ENCODE peak calls at places on chromosomes 1 and 21, in nine cellular contexts. U is H1, W is stomach, X is transverse colon, D is sigmoid colon, I is ovary, C is SK-N-SH, K is esophagus muscularis mucosa, L is GM12878. Z is an unnamed sample. For H3K36me3, the result is how much of the 10 kb centered on the place peaks cover.

GRCh38 chr1:243984788-243985187 is 66.3 kb upstream of the ZBTB18 start:
- DNase-seq in X (no peak), C (no peak), K (peak), W (no peak), L (no peak), D (no peak), U (peak), I (no peak), Z (no peak)

GRCh38 chr1:10659218-10659617 is 137.2 kb downstream of the CASZ1 start:
- DNase-seq in X (no peak), U (no peak), I (no peak), W (no peak), C (no peak), L (no peak), K (no peak), D (no peak), Z (no peak)

GRCh38 chr1:10665930-10666850 is 130.3 kb downstream of the CASZ1 start:
- DNase-seq in D (peak), K (no peak), X (peak), I (no peak), C (no peak), W (peak), U (no peak), L (no peak), Z (no peak)

GRCh38 chr1:54614558-54614957 is 8.8 kb downstream of the FAM151A start:
- DNase-seq in U (no peak), C (no peak), L (no peak), I (no peak), X (no peak), D (peak), W (no peak), K (no peak), Z (no peak)

GRCh38 chr1:77282187-77282865 is 507 bp downstream of the AK5 start:
- DNase-seq in X (no peak), W (no peak), L (no peak), I (no peak), C (no peak), K (no peak), D (no peak), U (peak), Z (peak)

GRCh38 chr21:38953516-38953915 is 147.8 kb downstream of the ETS2 start:
- DNase-seq in X (no peak), L (no peak), K (no peak), W (no peak), U (no peak), C (no peak), D (no peak), I (no peak), Z (no peak)

GRCh38 chr1:50175711-50176562 is 67.2 kb downstream of the ELAVL4 start:
- DNase-seq in C (no peak), D (no peak), L (no peak), U (no peak), K (no peak), W (no peak), X (no peak), I (no peak), Z (no peak)

GRCh38 chr1:66575739-66576138 is 41.8 kb downstream of the SGIP1 start:
- DNase-seq in I (no peak), K (no peak), X (no peak), W (no peak), D (peak), C (peak), U (no peak), L (no peak), Z (no peak)

GRCh38 chr1:12540580-12541273 is 77.3 kb downstream of the DHRS3 start:
- DNase-seq in X (no peak), L (no peak), C (no peak), I (peak), D (peak), K (peak), W (no peak), U (no peak), Z (no peak)

GRCh38 chr1:244497805-244498204 is 36.7 kb downstream of the CATSPERE start:
- DNase-seq in I (no peak), W (no peak), D (no peak), U (no peak), L (no peak), K (no peak), X (no peak), C (no peak), Z (no peak)

GRCh38 chr1:236963920-236964319 is 40.3 kb downstream of the MT1HL1 start:
- DNase-seq in K (no peak), W (no peak), L (no peak), D (no peak), X (no peak), U (no peak), C (no peak), I (no peak), Z (no peak)

GRCh38 chr1:24149854-24150227 is 6.9 kb upstream of the IL22RA1 start:
- DNase-seq in C (no peak), W (peak), I (no peak), X (peak), L (no peak), D (no peak), K (no peak), U (no peak), Z (no peak)

GRCh38 chr21:40051801-40052200 is 184.6 kb downstream of the PCP4 start:
- DNase-seq in L (no peak), W (no peak), U (no peak), I (no peak), X (no peak), K (no peak), C (no peak), D (no peak), Z (no peak)

GRCh38 chr1:231702804-231703203 is 76.2 kb downstream of the DISC1 start:
- DNase-seq in C (no peak), U (no peak), X (no peak), K (no peak), L (no peak), I (no peak), W (no peak), D (no peak), Z (no peak)

GRCh38 chr1:172673761-172674160 is 14.9 kb downstream of the FASLG start:
- DNase-seq in I (no peak), D (no peak), L (no peak), X (no peak), W (no peak), K (no peak), C (no peak), U (no peak), Z (no peak)

GRCh38 chr1:83860506-83861221 is 138.3 kb downstream of the TTLL7 start:
- DNase-seq in X (peak), D (peak), K (no peak), C (no peak), W (peak), L (no peak), I (peak), U (peak), Z (peak)

GRCh38 chr1:51690285-51690961 is 73.5 kb downstream of the OSBPL9 start:
- DNase-seq in C (no peak), W (no peak), I (no peak), L (no peak), D (no peak), K (no peak), X (no peak), U (no peak), Z (no peak)

GRCh38 chr1:183025782-183026774 is 2.9 kb downstream of the LAMC1 start:
- DNase-seq in K (no peak), I (no peak), L (peak), X (no peak), C (no peak), U (no peak), D (no peak), W (no peak), Z (no peak)

GRCh38 chr1:10368194-10368593 is 30.7 kb upstream of the PGD start:
- DNase-seq in C (no peak), W (no peak), U (no peak), K (no peak), D (no peak), L (no peak), X (no peak), I (no peak), Z (no peak)

GRCh38 chr1:30764396-30764795 is 6.8 kb upstream of the LAPTM5 start:
- DNase-seq in X (no peak), W (no peak), L (no peak), I (no peak), K (no peak), D (no peak), C (no peak), U (no peak), Z (no peak)
- H3K36me3 ChIP-seq in X (under half), W (under half), L (under half), I (under half), K (under half), D (under half), C (under half), U (under half), Z (under half)

GRCh38 chr1:92619466-92620189 is 132.9 kb upstream of the GFI1 start:
- DNase-seq in C (no peak), K (no peak), U (no peak), X (no peak), L (no peak), W (no peak), I (no peak), D (no peak), Z (no peak)

DNA sequence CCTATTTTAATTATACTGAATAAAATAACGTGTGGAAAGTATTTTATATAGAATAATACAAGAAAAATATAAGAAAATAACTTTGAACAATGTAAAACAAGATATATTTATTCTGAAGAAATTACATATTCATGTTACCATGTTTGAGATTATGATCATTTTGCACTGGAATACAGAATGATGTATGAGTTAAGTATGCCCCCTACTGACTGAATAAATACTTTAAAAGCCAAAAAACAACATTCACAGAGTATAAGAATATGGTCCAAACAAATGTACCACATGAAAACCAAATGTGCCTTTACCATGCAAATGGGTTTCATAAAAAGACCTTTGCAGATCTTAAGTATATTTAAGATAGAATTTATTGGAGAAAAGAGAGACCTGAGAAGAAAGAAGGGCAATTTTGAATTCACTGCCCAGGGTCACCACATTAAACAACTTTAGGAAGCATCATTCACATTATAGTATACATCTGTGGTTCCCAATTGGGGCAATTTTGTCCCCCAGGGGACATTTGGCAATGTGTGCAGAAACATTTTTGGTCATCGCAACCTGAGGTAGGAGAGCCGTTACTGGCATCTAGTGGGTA is 136.6 kb upstream of the GFI1 start:
- DNase-seq in K (no peak), I (no peak), L (no peak), C (peak), X (no peak), W (no peak), D (no peak), U (no peak), Z (no peak)
- TF ChIP-seq EP300 in K (no peak), I (no peak), L (no peak), C (no peak), X (no peak), W (no peak), D (no peak), U (no peak), Z (no peak)

GRCh38 chr1:8540971-8541370 is 223.1 kb downstream of the SLC45A1 start:
- DNase-seq in I (no peak), K (no peak), C (no peak), U (no peak), X (no peak), D (no peak), W (no peak), L (no peak), Z (no peak)
- H3K36me3 ChIP-seq in I (under half), K (under half), C (under half), U (under half), X (under half), D (under half), W (under half), L (under half), Z (under half)

DNA sequence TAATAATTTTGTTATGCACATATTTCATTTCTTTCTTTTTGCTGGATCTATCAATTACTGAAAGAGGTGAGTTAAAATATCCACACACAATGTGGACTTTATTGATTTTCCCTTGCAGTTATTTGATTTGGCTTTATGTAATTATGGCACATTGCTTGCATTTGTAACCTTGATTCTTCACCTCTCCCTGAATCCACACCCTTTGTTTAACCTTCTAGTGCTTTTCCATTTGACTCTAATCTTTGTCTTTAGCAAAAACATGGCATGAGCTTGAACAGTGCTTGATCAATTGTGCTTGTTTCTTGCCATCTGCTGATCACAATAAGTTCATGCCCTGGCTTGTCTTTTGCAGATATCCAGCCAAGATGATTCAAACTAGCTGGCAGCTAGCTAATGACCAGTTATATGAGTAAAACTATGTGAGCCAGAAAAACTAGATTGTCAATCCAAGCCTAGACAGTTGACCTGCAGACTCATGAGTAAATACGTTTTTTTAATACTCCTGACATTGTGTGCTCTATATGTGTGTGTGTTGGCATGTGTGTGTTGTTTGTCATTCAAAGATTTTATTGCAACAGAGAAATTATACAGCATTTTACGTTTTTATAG is 899.2 kb downstream of the NCAM2 start:
- DNase-seq in D (no peak), I (no peak), L (no peak), C (no peak), W (no peak), U (no peak), K (no peak), X (no peak), Z (no peak)
- TF ChIP-seq EP300 in D (no peak), I (no peak), L (no peak), C (no peak), W (no peak), U (no peak), K (no peak), X (no peak), Z (no peak)

GRCh38 chr1:23090056-23090455 is 70.8 kb downstream of the KDM1A start:
- DNase-seq in X (no peak), I (no peak), W (no peak), L (no peak), D (no peak), K (no peak), U (no peak), C (no peak), Z (no peak)
- H3K36me3 ChIP-seq in X (under half), I (under half), W (half or more), L (under half), D (half or more), K (half or more), U (half or more), C (half or more), Z (half or more)

DNA sequence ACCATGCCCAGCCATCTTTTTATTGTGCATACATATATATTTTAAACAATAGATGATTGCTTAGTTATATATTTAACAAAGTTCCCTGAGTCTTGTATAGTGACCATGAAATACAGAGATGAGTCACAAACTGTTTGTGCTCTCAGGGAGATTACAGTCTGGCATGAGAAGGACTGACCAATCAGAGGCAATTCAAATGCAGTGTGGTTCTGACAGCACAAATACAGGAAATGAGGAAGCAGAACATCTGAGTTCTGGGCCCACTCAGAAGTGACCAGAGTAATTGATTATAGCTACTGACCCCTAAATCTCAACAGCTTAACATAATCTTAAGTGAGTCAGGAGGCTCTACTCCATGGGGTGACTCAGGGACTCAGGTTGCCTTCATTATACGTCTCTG is 534.5 kb downstream of the OMA1 start:
- DNase-seq in X (no peak), D (no peak), L (no peak), C (no peak), W (no peak), U (no peak), I (no peak), K (no peak), Z (no peak)
- TF ChIP-seq EP300 in X (no peak), D (no peak), L (no peak), C (no peak), W (no peak), U (no peak), I (no peak), K (no peak), Z (no peak)

Z was measured in suprapubic skin.